ENCODE peak calls at places on chromosomes 4 and X, in five cellular contexts. B is esophagus squamous epithelium, V is NCI-H2029 treated with DMSO at 0.1 percent for 48 hours, J is ELR, S is nucleus accumbens. R is an unnamed sample.

GRCh38 chr4:41268721-41269517 is 12.2 kb downstream of the UCHL1 start:
- DNase-seq in J (no peak), S (no peak), B (no peak), V (no peak), R (no peak)

GRCh38 chr4:107552306-107552705 is 167.7 kb downstream of the PAPSS1 start:
- DNase-seq in J (no peak), V (no peak), S (no peak), B (no peak), R (no peak)

GRCh38 chr4:108483077-108483476 is 137.3 kb upstream of the RPL34 start:
- DNase-seq in B (no peak), J (no peak), S (no peak), V (no peak), R (no peak)

GRCh38 chr4:77446611-77447010 is 159.0 kb upstream of the CXCL13 start:
- DNase-seq in B (no peak), V (no peak), S (no peak), J (no peak), R (no peak)

GRCh38 chrX:153769865-153770605 is 6.0 kb downstream of the PLXNB3 start:
- DNase-seq in J (no peak), B (no peak), V (no peak), S (no peak), R (no peak)

GRCh38 chr4:138049350-138049749 is 192.8 kb downstream of the SLC7A11 start:
- DNase-seq in S (no peak), J (peak), B (no peak), V (no peak), R (no peak)

GRCh38 chr4:155900402-155900801 is 3.1 kb upstream of the TDO2 start:
- DNase-seq in J (peak), S (no peak), B (no peak), V (no peak), R (no peak)

GRCh38 chrX:39577976-39578962 is 519.5 kb downstream of the BCOR start:
- DNase-seq in S (no peak), J (no peak), B (no peak), V (no peak), R (no peak)

GRCh38 chr4:55876387-55876786 is 22.9 kb downstream of the EXOC1 start:
- DNase-seq in V (no peak), B (no peak), J (no peak), S (no peak), R (no peak)

R was measured in thoracic aorta.